ENCODE peak calls at places on chromosomes 11 and 22, in four cellular contexts. M, F, H and E are unnamed samples.
A peak's percentile ranks its signal among the peaks of the same experiment; 100 is the strongest.

GRCh38 chr11:69261116-69261515 is 32.8 kb upstream of the MYEOV start:
- DNase-seq in M (no peak), F (no peak), H (no peak), E (no peak)

GRCh38 chr11:67024410-67024809 is 1.5 kb downstream of the SYT12 start:
- DNase-seq in M (peak; percentile 30), H (no peak), F (no peak), E (no peak)

GRCh38 chr11:67167086-67167485 is 48.0 kb downstream of the KDM2A start:
- DNase-seq in F (no peak), H (no peak), M (peak; percentile 41), E (no peak)

GRCh38 chr11:128734439-128735224 is 40.8 kb downstream of the FLI1 start:
- DNase-seq in H (no peak), M (no peak), F (no peak), E (no peak)

GRCh38 chr22:42279425-42280020 is 9.1 kb upstream of the TCF20 start:
- DNase-seq in F (no peak), M (no peak), H (no peak), E (no peak)

GRCh38 chr11:417652-418342 is 3.0 kb upstream of the SIGIRR start:
- DNase-seq in H (no peak), F (no peak), M (no peak), E (no peak)

GRCh38 chr22:30013201-30013600 is 67.1 kb upstream of the HORMAD2 start:
- DNase-seq in H (no peak), M (no peak), F (no peak), E (no peak)

GRCh38 chr11:126919147-126919823 is 81.3 kb downstream of the KIRREL3 start:
- DNase-seq in F (no peak), H (no peak), M (no peak), E (no peak)

GRCh38 chr22:17920145-17920605 is 104.2 kb downstream of the MICAL3 start:
- DNase-seq in M (peak; percentile 76), H (no peak), F (no peak), E (peak; percentile 67)

GRCh38 chr11:71302911-71303310 is 50.5 kb upstream of the SHANK2 start:
- DNase-seq in H (no peak), M (no peak), F (no peak), E (no peak)
- TF ChIP-seq CTCF in H (no peak), M (peak; percentile 19), F (no peak), E (no peak)

GRCh38 chr22:34841911-34842310 is 224.0 kb upstream of the ISX start:
- DNase-seq in M (peak; percentile 17), F (no peak), H (no peak), E (no peak)

GRCh38 chr22:34847072-34847471 is 218.9 kb upstream of the ISX start:
- DNase-seq in F (peak; percentile 55), M (peak; percentile 47), H (no peak), E (no peak)

GRCh38 chr22:34845391-34845790 is 220.6 kb upstream of the ISX start:
- DNase-seq in F (no peak), H (no peak), M (peak; percentile 1), E (no peak)

GRCh38 chr22:34841321-34841901 is 224.5 kb upstream of the ISX start:
- DNase-seq in H (no peak), M (peak; percentile 63), F (no peak), E (no peak)

DNA sequence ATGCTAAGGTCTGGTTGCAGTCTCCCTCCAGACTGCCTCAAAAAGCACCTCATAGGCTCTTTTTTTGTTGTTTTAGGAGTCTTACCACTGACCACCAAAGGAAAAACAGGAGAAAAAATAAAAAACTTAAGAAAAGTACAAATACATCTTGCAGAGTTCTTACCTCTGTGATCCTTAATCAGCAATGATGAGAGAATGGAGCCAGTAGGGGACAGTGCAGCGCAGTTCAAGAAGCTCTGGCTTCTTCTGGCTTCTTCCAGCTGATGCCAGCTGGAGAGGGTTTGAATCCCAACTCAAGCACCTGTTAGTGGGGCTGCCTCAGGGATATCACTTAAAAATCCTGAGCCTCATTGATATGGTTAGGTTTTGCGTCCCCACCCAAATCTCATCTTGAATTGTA is 223.3 kb upstream of the ISX start:
- DNase-seq in H (no peak), F (no peak), M (no peak), E (no peak)
- TF ChIP-seq CTCF in H (no peak), F (peak; percentile 15), M (no peak), E (no peak)

GRCh38 chr11:84721561-84721961 is 905.6 kb downstream of the DLG2 start:
- DNase-seq in M (no peak), F (no peak), H (no peak), E (no peak)

GRCh38 chr11:84720706-84721402 is 906.3 kb downstream of the DLG2 start:
- DNase-seq in F (no peak), M (peak; percentile 12), H (no peak), E (peak; percentile 3)

GRCh38 chr11:84719935-84720577 is 907.1 kb downstream of the DLG2 start:
- DNase-seq in M (no peak), H (no peak), F (no peak), E (no peak)

DNA sequence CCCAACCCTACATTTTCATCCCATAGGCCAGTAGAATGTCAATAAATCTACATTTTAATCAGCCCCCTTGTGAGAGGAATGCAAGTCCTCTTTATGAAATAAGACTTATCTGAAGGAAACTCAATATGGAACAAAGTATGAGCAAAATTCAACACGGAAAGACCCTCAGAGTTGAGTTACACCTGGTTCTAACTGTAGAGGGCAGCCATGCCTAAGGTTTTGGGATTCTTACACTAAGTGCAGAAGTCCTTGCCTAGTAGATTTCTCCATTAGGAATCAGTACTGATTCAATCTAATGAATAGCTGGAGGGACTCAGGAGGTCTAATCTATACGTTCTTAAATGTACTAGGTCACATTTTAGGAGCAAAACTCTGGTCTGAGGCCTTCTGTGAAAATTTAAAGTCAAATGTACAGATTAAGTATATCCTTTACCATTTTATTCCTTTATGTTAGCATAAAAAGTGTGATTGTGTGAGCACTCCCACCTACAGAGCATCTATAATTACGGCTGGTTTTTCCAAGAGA is 904.5 kb downstream of the DLG2 start:
- DNase-seq in F (no peak), M (no peak), H (no peak), E (no peak)
- TF ChIP-seq CTCF in F (no peak), M (no peak), H (no peak), E (no peak)

GRCh38 chr11:9831122-9831521 is 167.2 kb downstream of the SWAP70 start:
- DNase-seq in H (no peak), M (no peak), F (no peak), E (no peak)
- TF ChIP-seq CTCF in H (no peak), M (no peak), F (no peak), E (no peak)

GRCh38 chr11:124442442-124442841 is 3.1 kb downstream of the OR8B8 start:
- DNase-seq in M (no peak), H (no peak), F (no peak), E (peak; percentile 19)
- TF ChIP-seq CTCF in M (no peak), H (no peak), F (no peak), E (peak; percentile 2)

DNA sequence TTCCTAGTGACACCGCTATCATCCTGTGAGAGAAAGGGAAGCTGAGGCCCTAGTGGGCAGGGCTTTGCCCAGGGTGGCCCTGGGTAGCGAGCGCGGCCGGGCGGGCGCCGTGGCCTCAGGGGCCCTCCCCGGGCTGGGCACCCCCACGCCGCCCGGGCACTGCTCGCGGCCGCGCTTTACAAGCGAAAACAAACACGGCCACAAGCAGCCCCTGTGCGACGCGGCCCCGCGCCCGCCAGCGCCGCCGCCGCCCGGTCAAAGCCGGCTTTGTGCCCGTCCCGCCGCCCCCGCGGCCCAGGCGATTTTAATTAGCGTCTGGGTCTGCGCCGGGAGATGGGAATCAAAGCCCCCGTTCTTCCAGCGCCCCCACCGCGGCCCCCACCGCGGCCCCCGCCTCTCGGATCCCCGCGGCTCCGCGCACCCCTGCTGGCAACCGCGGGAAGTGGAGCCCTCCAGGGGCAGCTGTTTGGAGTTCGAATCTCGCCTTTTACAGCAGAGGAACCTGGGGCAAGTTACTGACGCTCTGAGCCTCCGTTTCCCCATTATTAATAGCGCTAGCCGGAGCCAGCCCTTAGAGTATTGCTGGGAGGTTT is 47.9 kb downstream of the CHRDL2 start:
- DNase-seq in H (no peak), M (no peak), F (no peak), E (no peak)
- TF ChIP-seq CTCF in H (no peak), M (peak; percentile 44), F (peak; percentile 41), E (peak; percentile 51)

DNA sequence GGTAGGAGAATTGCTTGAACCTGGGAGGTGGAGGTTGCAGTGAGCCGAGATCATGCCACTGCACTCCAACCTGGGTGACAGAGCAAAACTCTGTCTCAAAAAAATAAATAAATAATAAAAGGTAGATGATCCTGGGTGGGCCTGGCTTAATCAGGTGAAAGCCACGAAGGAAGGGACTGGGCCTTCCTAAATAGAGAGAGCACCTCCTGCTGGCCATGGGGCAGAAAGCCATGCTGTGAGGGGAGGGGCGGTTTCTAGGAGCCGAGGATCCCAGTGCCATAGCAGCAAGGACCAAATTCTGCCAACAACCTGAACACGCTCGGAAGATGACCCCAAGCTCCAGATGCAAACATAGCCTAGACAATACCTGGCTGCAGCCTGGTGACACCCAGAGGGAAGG is 24.5 kb upstream of the DGKZ start:
- DNase-seq in H (no peak), F (no peak), M (no peak), E (peak; percentile 56)
- TF ChIP-seq CTCF in H (no peak), F (peak; percentile 10), M (peak; percentile 61), E (peak; percentile 64)